ENCODE peak calls at places on chromosome 3, in nine cellular contexts. J, W, C, U, N, F, G, V and R are unnamed samples.

GRCh38 chr3:129448187-129448895 is 8.3 kb downstream of the IFT122 start:
- DNase-seq in W (no peak), V (no peak), F (no peak), U (no peak), G (no peak), J (no peak), N (no peak), C (no peak), R (no peak)

GRCh38 chr3:195855471-195856409 is 44.0 kb upstream of the MUC4 start:
- DNase-seq in F (no peak), V (no peak), J (no peak), N (no peak), G (no peak), C (no peak), W (no peak), U (no peak), R (no peak)

GRCh38 chr3:49523756-49524747 is 30.2 kb upstream of the BSN start:
- DNase-seq in N (no peak), G (no peak), U (no peak), C (no peak), V (no peak), J (no peak), W (no peak), F (no peak), R (no peak)

GRCh38 chr3:46666471-46666845 is 27.0 kb downstream of the ALS2CL start:
- DNase-seq in U (no peak), G (no peak), J (no peak), C (no peak), V (no peak), F (no peak), W (no peak), N (peak), R (no peak)

GRCh38 chr3:98824256-98824655 is 61.1 kb downstream of the ST3GAL6 start:
- DNase-seq in N (no peak), J (peak), V (no peak), C (no peak), G (no peak), F (no peak), W (no peak), U (no peak), R (no peak)

GRCh38 chr3:79002465-79003372 is 765.1 kb downstream of the ROBO1 start:
- DNase-seq in N (no peak), V (no peak), U (no peak), F (no peak), J (no peak), W (no peak), C (no peak), G (no peak), R (no peak)

GRCh38 chr3:126979076-126979628 is 3.8 kb upstream of the PLXNA1 start:
- DNase-seq in G (no peak), J (no peak), W (no peak), C (no peak), V (no peak), F (no peak), N (no peak), U (no peak), R (no peak)

GRCh38 chr3:8571256-8571655 is 69.6 kb downstream of the LMCD1 start:
- DNase-seq in J (no peak), N (no peak), W (no peak), F (no peak), G (no peak), C (no peak), V (no peak), U (no peak), R (no peak)

GRCh38 chr3:196804775-196805174 is 62.9 kb upstream of the SENP5 start:
- DNase-seq in G (no peak), V (no peak), F (no peak), W (no peak), U (no peak), C (no peak), N (no peak), J (no peak), R (no peak)

GRCh38 chr3:12598890-12599289 is 42.0 kb downstream of the MKRN2 start:
- DNase-seq in U (no peak), J (peak), N (no peak), V (no peak), C (no peak), F (no peak), G (no peak), W (no peak), R (no peak)

GRCh38 chr3:67561995-67562394 is 92.4 kb downstream of the SUCLG2 start:
- DNase-seq in W (no peak), J (no peak), C (no peak), N (no peak), G (no peak), F (no peak), U (no peak), V (no peak), R (no peak)

GRCh38 chr3:177229791-177230190 is 32.5 kb upstream of the TBL1XR1 start:
- DNase-seq in U (no peak), N (no peak), F (no peak), C (no peak), V (no peak), G (no peak), W (no peak), J (peak), R (no peak)

GRCh38 chr3:50112462-50112861 is 23.7 kb downstream of the RBM5 start:
- DNase-seq in G (no peak), C (no peak), N (no peak), U (no peak), V (no peak), J (no peak), W (no peak), F (no peak), R (no peak)

GRCh38 chr3:152177757-152178156 is 91.0 kb upstream of the MBNL1 start:
- DNase-seq in U (peak), C (no peak), G (no peak), F (no peak), W (no peak), J (no peak), N (no peak), V (no peak), R (no peak)

GRCh38 chr3:152185941-152186630 is 82.6 kb upstream of the MBNL1 start:
- DNase-seq in W (no peak), J (peak), C (no peak), V (no peak), N (no peak), F (no peak), U (peak), G (no peak), R (no peak)

GRCh38 chr3:152185287-152185686 is 83.4 kb upstream of the MBNL1 start:
- DNase-seq in G (no peak), F (no peak), V (no peak), N (no peak), C (no peak), W (no peak), J (no peak), U (no peak), R (no peak)

GRCh38 chr3:152183473-152183872 is 85.3 kb upstream of the MBNL1 start:
- DNase-seq in G (peak), J (peak), F (peak), W (peak), U (no peak), C (no peak), N (no peak), V (no peak), R (peak)
- TF ChIP-seq CTCF in G (peak), J (peak), F (peak), W (peak), U (peak), C (peak), N (peak), V (peak), R (peak)

GRCh38 chr3:76669305-76669704 is 370.6 kb upstream of the ROBO2 start:
- DNase-seq in G (no peak), V (no peak), W (no peak), J (no peak), U (no peak), N (no peak), C (no peak), F (no peak), R (no peak)

GRCh38 chr3:76668653-76669052 is 371.2 kb upstream of the ROBO2 start:
- DNase-seq in F (no peak), G (no peak), C (no peak), J (no peak), V (no peak), N (no peak), U (no peak), W (no peak), R (no peak)

DNA sequence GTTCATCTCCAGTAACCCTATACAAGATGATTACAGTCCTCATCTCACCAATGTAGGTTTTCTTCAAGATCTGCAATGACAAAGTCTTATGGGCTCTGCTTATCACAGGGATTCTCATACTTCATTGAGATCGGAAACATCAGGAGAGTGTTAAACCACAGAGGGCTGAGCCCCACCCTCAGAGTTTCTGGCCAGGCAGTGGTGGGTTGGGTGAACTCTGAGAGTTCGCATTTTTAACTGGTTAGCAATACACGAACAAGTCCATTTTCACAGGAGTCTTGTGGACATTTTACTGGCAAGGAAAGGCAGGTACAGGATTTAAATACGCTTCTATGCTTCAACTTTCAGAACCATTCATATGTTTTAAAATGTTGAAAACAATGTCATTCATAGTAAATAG is 366.7 kb upstream of the ROBO2 start:
- DNase-seq in J (no peak), G (no peak), U (peak), F (no peak), N (no peak), C (no peak), V (no peak), W (no peak), R (no peak)
- TF ChIP-seq CTCF in J (no peak), G (no peak), U (no peak), F (no peak), N (no peak), C (no peak), V (no peak), W (no peak), R (no peak)

GRCh38 chr3:81291586-81291985 is 469.9 kb downstream of the GBE1 start:
- DNase-seq in U (peak), V (no peak), W (no peak), C (no peak), F (peak), N (no peak), G (no peak), J (no peak), R (no peak)

DNA sequence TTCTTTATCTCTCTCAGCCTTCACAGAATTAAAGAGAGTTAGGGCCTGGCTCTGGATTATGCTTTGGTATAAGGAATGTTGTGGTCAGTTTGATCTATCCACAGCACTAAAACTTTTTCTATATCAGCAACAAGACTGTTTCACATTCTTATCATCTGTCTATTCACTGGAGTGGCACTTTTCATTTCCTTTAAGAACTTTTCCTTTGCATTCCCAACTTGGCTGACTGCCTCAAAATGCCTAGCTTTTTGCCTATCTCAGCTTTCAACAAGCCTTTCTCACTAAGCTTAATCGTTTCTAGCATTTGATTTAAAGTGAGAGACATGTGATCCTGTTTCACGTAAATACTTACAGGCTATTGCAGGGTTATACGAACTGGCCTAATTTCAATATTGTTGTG is 471.8 kb downstream of the GBE1 start:
- DNase-seq in V (no peak), F (peak), G (no peak), W (no peak), C (no peak), U (peak), N (no peak), J (peak), R (no peak)
- TF ChIP-seq CTCF in V (no peak), F (no peak), G (no peak), W (no peak), C (no peak), U (no peak), N (no peak), J (no peak), R (no peak)

GRCh38 chr3:155989536-155989935 is 119.1 kb downstream of the GMPS start:
- DNase-seq in C (no peak), V (no peak), J (no peak), N (no peak), F (no peak), U (no peak), G (no peak), W (no peak), R (no peak)

GRCh38 chr3:155984791-155985417 is 114.5 kb downstream of the GMPS start:
- DNase-seq in J (no peak), F (no peak), W (no peak), N (no peak), V (no peak), U (no peak), C (no peak), G (no peak), R (no peak)

GRCh38 chr3:155981669-155982068 is 111.2 kb downstream of the GMPS start:
- DNase-seq in J (peak), F (no peak), W (no peak), C (no peak), V (no peak), U (peak), N (no peak), G (no peak), R (no peak)

GRCh38 chr3:155979746-155980145 is 109.3 kb downstream of the GMPS start:
- DNase-seq in N (no peak), F (peak), J (no peak), U (peak), C (no peak), W (no peak), G (no peak), V (no peak), R (no peak)

DNA sequence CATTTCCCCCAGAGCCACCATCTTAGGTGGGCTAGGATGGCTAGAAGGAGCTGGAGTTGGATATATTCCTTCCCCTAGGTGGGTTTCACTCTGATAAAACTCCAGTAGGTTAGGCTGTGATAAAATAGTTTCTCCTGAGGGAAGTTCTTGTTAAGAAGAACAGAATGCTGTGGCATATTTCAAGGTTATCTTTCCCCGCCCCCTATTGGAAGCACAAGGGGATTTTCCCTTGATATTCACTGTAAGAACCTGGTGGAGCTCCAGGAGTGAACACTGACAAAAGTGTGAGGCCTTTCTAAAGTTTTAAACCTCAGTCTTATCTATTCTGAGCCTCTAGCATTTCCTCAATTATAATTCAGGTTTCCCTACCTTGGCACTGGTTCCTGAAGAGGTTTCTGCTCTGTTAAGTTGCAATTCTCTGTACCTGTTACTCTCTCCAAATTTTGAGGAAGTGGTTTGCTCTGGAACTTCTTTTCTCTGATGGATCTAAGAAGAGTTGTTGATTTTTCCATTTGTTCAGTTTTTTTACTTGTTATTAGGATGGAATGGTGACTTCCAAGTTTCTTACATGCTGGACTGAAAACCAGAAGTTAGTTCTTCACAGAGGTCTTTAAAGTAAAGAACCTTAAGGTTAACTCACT is 113.5 kb downstream of the GMPS start:
- DNase-seq in G (no peak), F (no peak), W (no peak), U (peak), C (no peak), V (no peak), N (no peak), J (peak), R (no peak)
- TF ChIP-seq CTCF in G (peak), F (no peak), W (no peak), U (no peak), C (peak), V (peak), N (no peak), J (peak), R (no peak)

GRCh38 chr3:27281671-27282150 is 87.5 kb downstream of the NEK10 start:
- DNase-seq in U (no peak), F (no peak), N (no peak), W (no peak), V (no peak), J (no peak), G (no peak), C (no peak), R (no peak)

GRCh38 chr3:27278391-27279055 is 90.7 kb downstream of the NEK10 start:
- DNase-seq in F (no peak), G (no peak), J (no peak), N (no peak), U (no peak), W (no peak), V (no peak), C (no peak), R (no peak)

GRCh38 chr3:27279153-27279552 is 90.0 kb downstream of the NEK10 start:
- DNase-seq in F (peak), V (no peak), U (peak), J (peak), G (no peak), N (no peak), C (no peak), W (no peak), R (no peak)
- TF ChIP-seq CTCF in F (peak), V (peak), U (peak), J (peak), G (peak), N (no peak), C (peak), W (peak), R (no peak)

GRCh38 chr3:72655758-72656157 is 192.5 kb downstream of the SHQ1 start:
- DNase-seq in G (no peak), J (no peak), W (no peak), F (no peak), C (no peak), V (no peak), U (no peak), N (no peak), R (no peak)
- TF ChIP-seq CTCF in G (peak), J (no peak), W (peak), F (peak), C (peak), V (peak), U (no peak), N (no peak), R (no peak)

GRCh38 chr3:180804871-180805430 is 107.5 kb upstream of the FXR1 start:
- DNase-seq in W (no peak), V (peak), J (peak), F (peak), U (peak), N (no peak), C (no peak), G (peak), R (peak)
- TF ChIP-seq CTCF in W (peak), V (peak), J (peak), F (peak), U (peak), N (no peak), C (peak), G (peak), R (peak)

GRCh38 chr3:156535162-156535627 is 19.7 kb downstream of the SSR3 start:
- DNase-seq in U (peak), V (peak), C (no peak), J (peak), N (peak), G (peak), F (peak), W (no peak), R (no peak)
- TF ChIP-seq CTCF in U (peak), V (peak), C (peak), J (peak), N (no peak), G (peak), F (peak), W (peak), R (no peak)

DNA sequence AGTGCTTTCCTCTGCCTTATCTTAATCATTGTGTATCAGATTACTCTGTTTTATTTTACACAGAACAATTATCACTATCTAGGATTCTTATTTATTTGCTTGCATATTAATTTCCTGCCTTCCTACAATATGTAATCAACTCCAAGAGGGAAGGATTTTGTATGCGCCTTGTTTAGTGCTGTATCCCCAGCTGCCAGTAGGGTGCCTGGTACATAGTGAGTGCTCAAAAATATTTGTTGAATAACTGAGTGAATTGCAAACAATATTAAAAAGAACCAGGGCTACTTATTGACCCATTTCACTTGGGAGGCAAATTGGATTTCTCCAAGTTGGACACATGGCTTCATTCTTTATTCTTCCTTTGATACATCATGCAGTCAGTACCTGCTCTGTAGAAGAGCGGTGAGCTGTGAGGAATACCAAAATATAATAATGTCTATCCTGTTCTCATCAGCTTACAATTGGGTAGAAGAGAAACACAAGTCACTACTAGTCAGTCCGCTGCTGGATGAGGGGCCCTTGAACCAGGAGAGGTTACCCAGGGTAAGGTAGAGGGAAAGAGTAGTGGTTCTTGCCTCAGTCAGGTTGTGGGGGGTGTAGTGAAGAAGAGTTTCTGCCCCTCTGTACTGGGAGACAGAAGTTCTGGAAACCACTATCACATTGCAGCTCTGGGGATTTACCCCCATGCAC is 233.9 kb upstream of the ZBTB20 start:
- DNase-seq in U (no peak), V (no peak), F (no peak), C (no peak), J (peak), W (no peak), N (no peak), G (no peak), R (no peak)
- TF ChIP-seq CTCF in U (peak), V (peak), F (peak), C (peak), J (peak), W (peak), N (no peak), G (no peak), R (no peak)